ENCODE peak calls at places on chromosomes 16 and 17, in eight cellular contexts. One of them, this sample, is unnamed.

GRCh38 chr16:80122155-80122554 is 418.6 kb upstream of the DYNLRB2 start:
- DNase-seq in AG04450: no peak
- DNase-seq in sigmoid colon: peak
- DNase-seq in ascending aorta: no peak
- DNase-seq in nephron progenitor cell: no peak
- DNase-seq in endothelial cell: no peak
- DNase-seq in lower leg skin: peak
- DNase-seq in bronchial epithelial cell: no peak
- DNase-seq in this sample: no peak

GRCh38 chr16:4675864-4676786 is 17.2 kb upstream of the NUDT16L1 start:
- DNase-seq in nephron progenitor cell: no peak
- DNase-seq in bronchial epithelial cell: no peak
- DNase-seq in lower leg skin: no peak
- DNase-seq in AG04450: no peak
- DNase-seq in ascending aorta: no peak
- DNase-seq in sigmoid colon: no peak
- DNase-seq in endothelial cell: no peak
- DNase-seq in this sample: no peak

GRCh38 chr17:50211249-50212120 is 10.1 kb upstream of the COL1A1 start:
- DNase-seq in ascending aorta: no peak
- DNase-seq in nephron progenitor cell: no peak
- DNase-seq in AG04450: no peak
- DNase-seq in sigmoid colon: peak
- DNase-seq in lower leg skin: no peak
- DNase-seq in endothelial cell: no peak
- DNase-seq in bronchial epithelial cell: no peak
- DNase-seq in this sample: no peak

GRCh38 chr17:44757045-44757917 is 1.5 kb upstream of the ADAM11 start:
- DNase-seq in AG04450: no peak
- DNase-seq in lower leg skin: no peak
- DNase-seq in bronchial epithelial cell: no peak
- DNase-seq in sigmoid colon: no peak
- DNase-seq in ascending aorta: no peak
- DNase-seq in endothelial cell: no peak
- DNase-seq in nephron progenitor cell: no peak
- DNase-seq in this sample: no peak

GRCh38 chr16:31714899-31715504 is 158.6 kb upstream of the ZNF267 start:
- DNase-seq in lower leg skin: peak
- DNase-seq in nephron progenitor cell: no peak
- DNase-seq in AG04450: no peak
- DNase-seq in endothelial cell: no peak
- DNase-seq in ascending aorta: no peak
- DNase-seq in bronchial epithelial cell: peak
- DNase-seq in sigmoid colon: no peak
- DNase-seq in this sample: no peak

GRCh38 chr16:82440336-82440735 is 186.4 kb upstream of the CDH13 start:
- DNase-seq in endothelial cell: no peak
- DNase-seq in AG04450: no peak
- DNase-seq in sigmoid colon: no peak
- DNase-seq in nephron progenitor cell: no peak
- DNase-seq in bronchial epithelial cell: no peak
- DNase-seq in ascending aorta: no peak
- DNase-seq in lower leg skin: no peak
- DNase-seq in this sample: no peak

GRCh38 chr17:72311004-72311403 is 190.2 kb downstream of the SOX9 start:
- DNase-seq in endothelial cell: no peak
- DNase-seq in lower leg skin: peak
- DNase-seq in ascending aorta: no peak
- DNase-seq in AG04450: no peak
- DNase-seq in nephron progenitor cell: no peak
- DNase-seq in sigmoid colon: no peak
- DNase-seq in bronchial epithelial cell: no peak
- DNase-seq in this sample: no peak

GRCh38 chr17:51060396-51060795 is 60.3 kb downstream of the SPAG9 start:
- DNase-seq in endothelial cell: no peak
- DNase-seq in AG04450: no peak
- DNase-seq in sigmoid colon: no peak
- DNase-seq in ascending aorta: no peak
- DNase-seq in bronchial epithelial cell: peak
- DNase-seq in lower leg skin: no peak
- DNase-seq in nephron progenitor cell: no peak
- DNase-seq in this sample: no peak

GRCh38 chr16:56530872-56531271 is 11.0 kb upstream of the BBS2 start:
- DNase-seq in sigmoid colon: no peak
- DNase-seq in ascending aorta: no peak
- DNase-seq in lower leg skin: no peak
- DNase-seq in nephron progenitor cell: no peak
- DNase-seq in endothelial cell: no peak
- DNase-seq in AG04450: no peak
- DNase-seq in bronchial epithelial cell: no peak
- DNase-seq in this sample: no peak

GRCh38 chr16:56538331-56538730 is 18.5 kb upstream of the BBS2 start:
- DNase-seq in endothelial cell: no peak
- DNase-seq in lower leg skin: no peak
- DNase-seq in AG04450: no peak
- DNase-seq in bronchial epithelial cell: no peak
- DNase-seq in nephron progenitor cell: no peak
- DNase-seq in ascending aorta: no peak
- DNase-seq in sigmoid colon: no peak
- DNase-seq in this sample: no peak

GRCh38 chr16:56534847-56535383 is 15.1 kb upstream of the BBS2 start:
- DNase-seq in lower leg skin: peak
- DNase-seq in sigmoid colon: no peak
- DNase-seq in endothelial cell: no peak
- DNase-seq in bronchial epithelial cell: no peak
- DNase-seq in ascending aorta: no peak
- DNase-seq in nephron progenitor cell: no peak
- DNase-seq in AG04450: no peak
- DNase-seq in this sample: no peak

GRCh38 chr16:56532714-56533113 is 12.9 kb upstream of the BBS2 start:
- DNase-seq in AG04450: no peak
- DNase-seq in bronchial epithelial cell: no peak
- DNase-seq in sigmoid colon: no peak
- DNase-seq in ascending aorta: no peak
- DNase-seq in nephron progenitor cell: no peak
- DNase-seq in endothelial cell: no peak
- DNase-seq in lower leg skin: peak
- DNase-seq in this sample: no peak
- TF ChIP-seq CTCF in AG04450: no peak
- TF ChIP-seq CTCF in bronchial epithelial cell: no peak
- TF ChIP-seq CTCF in sigmoid colon: no peak
- TF ChIP-seq CTCF in ascending aorta: no peak
- TF ChIP-seq CTCF in nephron progenitor cell: no peak
- TF ChIP-seq CTCF in endothelial cell: no peak
- TF ChIP-seq CTCF in lower leg skin: no peak
- TF ChIP-seq CTCF in this sample: no peak

DNA sequence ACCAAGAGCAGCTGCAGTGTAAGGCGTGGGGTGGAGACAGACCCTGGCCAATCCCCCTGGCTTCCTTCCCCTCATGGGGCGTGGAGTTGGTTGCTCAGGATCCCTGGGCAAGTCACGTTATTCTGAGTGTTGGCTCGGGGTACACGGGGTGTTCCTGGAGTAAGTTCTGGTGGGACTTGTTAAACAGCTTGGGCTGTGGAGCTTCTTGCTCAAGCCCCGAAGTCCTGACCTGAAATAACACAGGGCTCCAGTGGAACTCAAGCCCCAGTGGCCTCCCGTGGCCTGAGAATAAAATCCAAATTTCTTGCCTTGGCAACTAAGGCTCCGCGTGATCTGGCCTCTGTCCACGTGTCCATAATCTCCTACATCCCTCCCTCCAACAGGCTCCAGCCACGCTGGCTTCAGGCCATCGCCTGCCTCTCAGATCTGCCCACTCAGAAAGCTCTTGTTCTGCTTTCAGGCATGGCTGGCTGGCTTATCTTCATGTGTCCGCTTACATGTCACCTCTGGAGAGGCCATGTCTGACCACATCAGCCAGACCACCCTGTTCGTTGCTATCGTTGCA is 49.3 kb upstream of the BCO1 start:
- DNase-seq in AG04450: peak
- DNase-seq in ascending aorta: no peak
- DNase-seq in lower leg skin: peak
- DNase-seq in bronchial epithelial cell: no peak
- DNase-seq in nephron progenitor cell: no peak
- DNase-seq in sigmoid colon: peak
- DNase-seq in endothelial cell: no peak
- DNase-seq in this sample: peak
- TF ChIP-seq CTCF in AG04450: no peak
- TF ChIP-seq CTCF in ascending aorta: no peak
- TF ChIP-seq CTCF in lower leg skin: no peak
- TF ChIP-seq CTCF in bronchial epithelial cell: no peak
- TF ChIP-seq CTCF in nephron progenitor cell: no peak
- TF ChIP-seq CTCF in sigmoid colon: no peak
- TF ChIP-seq CTCF in endothelial cell: no peak
- TF ChIP-seq CTCF in this sample: no peak

GRCh38 chr16:86252596-86252995 is 257.7 kb upstream of the FOXF1 start:
- DNase-seq in AG04450: no peak
- DNase-seq in nephron progenitor cell: peak
- DNase-seq in sigmoid colon: no peak
- DNase-seq in endothelial cell: peak
- DNase-seq in lower leg skin: peak
- DNase-seq in ascending aorta: no peak
- DNase-seq in bronchial epithelial cell: no peak
- DNase-seq in this sample: no peak
- TF ChIP-seq CTCF in AG04450: peak
- TF ChIP-seq CTCF in nephron progenitor cell: peak
- TF ChIP-seq CTCF in sigmoid colon: peak
- TF ChIP-seq CTCF in endothelial cell: peak
- TF ChIP-seq CTCF in lower leg skin: no peak
- TF ChIP-seq CTCF in ascending aorta: no peak
- TF ChIP-seq CTCF in bronchial epithelial cell: no peak
- TF ChIP-seq CTCF in this sample: no peak

GRCh38 chr17:57235124-57235523 is 21.2 kb upstream of the MSI2 start:
- DNase-seq in nephron progenitor cell: no peak
- DNase-seq in AG04450: no peak
- DNase-seq in endothelial cell: no peak
- DNase-seq in lower leg skin: no peak
- DNase-seq in bronchial epithelial cell: no peak
- DNase-seq in ascending aorta: no peak
- DNase-seq in sigmoid colon: no peak
- DNase-seq in this sample: no peak

GRCh38 chr17:57234252-57235092 is 21.9 kb upstream of the MSI2 start:
- DNase-seq in lower leg skin: no peak
- DNase-seq in nephron progenitor cell: no peak
- DNase-seq in AG04450: no peak
- DNase-seq in bronchial epithelial cell: no peak
- DNase-seq in sigmoid colon: no peak
- DNase-seq in endothelial cell: no peak
- DNase-seq in ascending aorta: no peak
- DNase-seq in this sample: no peak

GRCh38 chr17:57242148-57242547 is 14.2 kb upstream of the MSI2 start:
- DNase-seq in endothelial cell: no peak
- DNase-seq in nephron progenitor cell: no peak
- DNase-seq in AG04450: no peak
- DNase-seq in bronchial epithelial cell: no peak
- DNase-seq in ascending aorta: no peak
- DNase-seq in sigmoid colon: no peak
- DNase-seq in lower leg skin: no peak
- DNase-seq in this sample: no peak

GRCh38 chr17:57236686-57237299 is 19.5 kb upstream of the MSI2 start:
- DNase-seq in sigmoid colon: no peak
- DNase-seq in ascending aorta: no peak
- DNase-seq in bronchial epithelial cell: no peak
- DNase-seq in lower leg skin: no peak
- DNase-seq in endothelial cell: no peak
- DNase-seq in nephron progenitor cell: no peak
- DNase-seq in AG04450: no peak
- DNase-seq in this sample: no peak
- TF ChIP-seq CTCF in sigmoid colon: no peak
- TF ChIP-seq CTCF in ascending aorta: no peak
- TF ChIP-seq CTCF in bronchial epithelial cell: no peak
- TF ChIP-seq CTCF in lower leg skin: no peak
- TF ChIP-seq CTCF in endothelial cell: no peak
- TF ChIP-seq CTCF in nephron progenitor cell: no peak
- TF ChIP-seq CTCF in AG04450: no peak
- TF ChIP-seq CTCF in this sample: no peak

GRCh38 chr16:67283039-67283825 is 3.9 kb downstream of the PLEKHG4 start:
- DNase-seq in sigmoid colon: no peak
- DNase-seq in endothelial cell: no peak
- DNase-seq in ascending aorta: no peak
- DNase-seq in bronchial epithelial cell: peak
- DNase-seq in lower leg skin: no peak
- DNase-seq in AG04450: no peak
- DNase-seq in nephron progenitor cell: no peak
- DNase-seq in this sample: no peak

GRCh38 chr16:67283826-67284555 is 4.7 kb downstream of the PLEKHG4 start:
- DNase-seq in ascending aorta: no peak
- DNase-seq in AG04450: no peak
- DNase-seq in nephron progenitor cell: no peak
- DNase-seq in endothelial cell: no peak
- DNase-seq in sigmoid colon: no peak
- DNase-seq in bronchial epithelial cell: no peak
- DNase-seq in lower leg skin: no peak
- DNase-seq in this sample: no peak

GRCh38 chr16:67282447-67282805 is 3.1 kb downstream of the PLEKHG4 start:
- DNase-seq in AG04450: no peak
- DNase-seq in nephron progenitor cell: no peak
- DNase-seq in lower leg skin: no peak
- DNase-seq in bronchial epithelial cell: no peak
- DNase-seq in sigmoid colon: no peak
- DNase-seq in endothelial cell: no peak
- DNase-seq in ascending aorta: no peak
- DNase-seq in this sample: no peak

GRCh38 chr16:67286441-67287235 is 7.3 kb downstream of the PLEKHG4 start:
- DNase-seq in bronchial epithelial cell: no peak
- DNase-seq in endothelial cell: no peak
- DNase-seq in nephron progenitor cell: no peak
- DNase-seq in AG04450: no peak
- DNase-seq in sigmoid colon: no peak
- DNase-seq in ascending aorta: no peak
- DNase-seq in lower leg skin: no peak
- DNase-seq in this sample: no peak

DNA sequence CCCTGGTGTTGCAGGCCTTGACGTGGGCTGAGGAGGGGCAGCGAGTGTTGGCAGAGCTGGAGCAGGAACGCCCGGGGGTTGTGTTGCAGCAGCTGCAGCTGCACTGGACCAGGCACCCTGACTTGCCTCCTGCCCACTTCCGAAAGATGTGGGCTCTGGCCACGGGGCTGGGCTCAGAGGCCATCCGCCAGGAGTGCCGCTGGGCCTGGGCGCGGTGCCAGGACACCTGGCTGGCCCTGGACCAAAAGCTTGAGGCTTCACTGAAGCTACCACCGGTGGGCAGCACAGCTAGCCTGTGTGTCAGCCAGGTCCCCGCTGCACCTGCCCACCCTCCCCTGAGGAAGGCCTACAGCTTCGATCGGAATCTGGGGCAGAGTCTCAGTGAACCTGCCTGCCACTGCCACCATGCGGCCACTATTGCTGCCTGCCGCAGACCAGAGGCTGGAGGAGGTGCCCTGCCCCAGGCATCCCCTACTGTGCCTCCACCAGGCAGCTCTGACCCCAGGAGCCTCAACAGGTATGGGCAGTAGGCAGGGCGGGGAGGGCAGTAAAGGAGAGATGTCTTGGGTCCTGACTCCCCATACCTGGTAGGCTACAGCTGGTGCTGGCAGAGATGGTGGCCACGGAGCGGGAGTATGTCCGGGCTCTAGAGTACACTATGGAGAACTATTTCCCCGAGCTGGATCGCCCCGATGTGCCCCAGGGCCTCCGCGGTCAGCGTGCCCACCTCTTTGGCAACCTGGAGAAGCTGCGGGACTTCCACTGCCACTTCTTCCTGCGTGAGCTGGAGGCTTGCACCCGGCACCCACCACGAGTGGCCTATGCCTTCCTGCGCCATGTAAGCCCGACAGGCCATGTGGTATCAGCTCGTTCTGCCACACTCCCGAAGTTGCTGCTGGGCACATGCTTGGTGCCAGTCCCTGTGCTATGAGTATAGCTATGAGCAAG is 5.6 kb downstream of the PLEKHG4 start:
- DNase-seq in nephron progenitor cell: peak
- DNase-seq in lower leg skin: no peak
- DNase-seq in ascending aorta: no peak
- DNase-seq in sigmoid colon: no peak
- DNase-seq in bronchial epithelial cell: peak
- DNase-seq in endothelial cell: peak
- DNase-seq in AG04450: no peak
- DNase-seq in this sample: no peak
- TF ChIP-seq CTCF in nephron progenitor cell: peak
- TF ChIP-seq CTCF in lower leg skin: no peak
- TF ChIP-seq CTCF in ascending aorta: peak
- TF ChIP-seq CTCF in sigmoid colon: no peak
- TF ChIP-seq CTCF in bronchial epithelial cell: peak
- TF ChIP-seq CTCF in endothelial cell: no peak
- TF ChIP-seq CTCF in AG04450: peak
- TF ChIP-seq CTCF in this sample: no peak